ENCODE peak calls at places on chromosomes 11 and 22, in five cellular contexts. P is mesendoderm, U is IMR-90, F is trophoblast cell, E is H1. G is an unnamed sample.

GRCh38 chr11:86138958-86139357 is 70.1 kb upstream of the PICALM start:
- DNase-seq in U (no peak), E (no peak), F (no peak), P (no peak), G (no peak)

GRCh38 chr22:48442663-48443062 is 1385.0 kb downstream of the BRD1 start:
- DNase-seq in F (no peak), E (no peak), U (no peak), P (no peak), G (no peak)

GRCh38 chr11:69525516-69526452 is 44.3 kb downstream of the LINC01488 start:
- DNase-seq in U (no peak), P (no peak), E (no peak), F (no peak), G (no peak)

GRCh38 chr11:77407613-77408012 is 66.3 kb downstream of the PAK1 start:
- DNase-seq in U (peak; percentile 92), F (no peak), P (peak; percentile 37), E (no peak), G (no peak)

GRCh38 chr11:134513585-134514120 is 101.6 kb upstream of the B3GAT1 start:
- DNase-seq in E (no peak), P (no peak), U (no peak), F (no peak), G (no peak)

GRCh38 chr11:70680781-70681281 is 282.5 kb downstream of the CTTN start:
- DNase-seq in U (no peak), F (no peak), P (no peak), E (no peak), G (no peak)

GRCh38 chr11:74195828-74196227 is 24.7 kb downstream of the PPME1 start:
- DNase-seq in P (no peak), F (no peak), E (no peak), U (peak; percentile 26), G (no peak)

GRCh38 chr22:23305321-23305910 is 125.1 kb downstream of the BCR start:
- DNase-seq in P (no peak), F (no peak), E (no peak), U (peak; percentile 80), G (no peak)

GRCh38 chr11:115539844-115540243 is 35.6 kb upstream of the CADM1 start:
- DNase-seq in F (no peak), E (no peak), P (no peak), U (no peak), G (no peak)

GRCh38 chr11:40338739-40339138 is 1120.7 kb downstream of the LRRC4C start:
- DNase-seq in U (peak; percentile 80), E (no peak), F (no peak), P (peak; percentile 25), G (no peak)

GRCh38 chr11:13535819-13536218 is 40.0 kb upstream of the PTH start:
- DNase-seq in F (no peak), U (no peak), E (no peak), P (peak; percentile 80), G (no peak)

GRCh38 chr11:108511851-108512474 is 13.8 kb upstream of the POGLUT3 start:
- DNase-seq in P (no peak), U (peak; percentile 70), F (peak; percentile 81), E (no peak), G (no peak)

GRCh38 chr11:93849751-93850584 is 450 bp downstream of the VSTM5 start:
- DNase-seq in P (no peak), U (no peak), F (no peak), E (peak; percentile 58), G (peak; percentile 5)

GRCh38 chr11:125171974-125172373 is 7.4 kb downstream of the PKNOX2 start:
- DNase-seq in E (no peak), F (no peak), P (no peak), U (no peak), G (no peak)

GRCh38 chr11:75422248-75423231 is 10.5 kb downstream of the KLHL35 start:
- DNase-seq in F (no peak), U (peak; percentile 20), P (no peak), E (no peak), G (no peak)

GRCh38 chr22:23147632-23148387 is 2.5 kb downstream of the RAB36 start:
- DNase-seq in F (peak; percentile 67), U (peak; percentile 90), E (no peak), P (no peak), G (no peak)

GRCh38 chr22:37533995-37534394 is 14.8 kb upstream of the CARD10 start:
- DNase-seq in P (no peak), E (no peak), F (no peak), U (peak; percentile 88), G (no peak)

GRCh38 chr11:68796779-68797178 is 44.9 kb downstream of the CPT1A start:
- DNase-seq in P (no peak), E (no peak), F (no peak), U (no peak), G (no peak)

GRCh38 chr11:120272303-120272702 is 32.4 kb downstream of the POU2F3 start:
- DNase-seq in P (no peak), E (no peak), U (peak; percentile 69), F (no peak), G (no peak)

GRCh38 chr11:38503876-38504275 is 1905.8 kb upstream of the RAG2 start:
- DNase-seq in F (no peak), P (no peak), U (no peak), E (no peak), G (no peak)

GRCh38 chr11:7577883-7578242 is 64.1 kb downstream of the PPFIBP2 start:
- DNase-seq in E (no peak), F (peak; percentile 67), P (peak; percentile 87), U (peak; percentile 49), G (no peak)

GRCh38 chr22:22930571-22931556 is 43.2 kb downstream of the IGLL5 start:
- DNase-seq in F (no peak), U (no peak), P (no peak), E (no peak), G (no peak)

GRCh38 chr11:30346068-30346688 is 23.3 kb downstream of the ARL14EP start:
- DNase-seq in F (no peak), E (no peak), P (peak; percentile 63), U (peak; percentile 62), G (peak; percentile 58)

GRCh38 chr11:16788141-16789060 is 50.0 kb downstream of the C11orf58 start:
- DNase-seq in F (peak; percentile 74), P (peak; percentile 81), U (peak; percentile 71), E (peak; percentile 94), G (peak; percentile 74)

GRCh38 chr11:124285610-124286344 is 28.0 kb downstream of the OR8D1 start:
- DNase-seq in P (no peak), U (peak; percentile 75), F (peak; percentile 19), E (no peak), G (no peak)

GRCh38 chr11:122633219-122633829 is 22.2 kb upstream of the UBASH3B start:
- DNase-seq in P (peak; percentile 84), U (peak; percentile 69), F (peak; percentile 43), E (no peak), G (peak; percentile 29)

GRCh38 chr11:44963071-44963575 is 12.4 kb upstream of the TP53I11 start:
- DNase-seq in U (no peak), E (no peak), F (no peak), P (no peak), G (no peak)

GRCh38 chr11:60950933-60951610 is 904 bp downstream of the SLC15A3 start:
- DNase-seq in E (peak; percentile 71), P (peak; percentile 52), F (no peak), U (no peak), G (no peak)

GRCh38 chr11:18720086-18720810 is 5.7 kb downstream of the IGSF22 start:
- DNase-seq in U (peak; percentile 25), P (no peak), F (no peak), E (no peak), G (no peak)

GRCh38 chr11:19966927-19967326 is 193.3 kb downstream of the DBX1 start:
- DNase-seq in U (no peak), E (no peak), P (no peak), F (no peak), G (no peak)

GRCh38 chr11:103488021-103488420 is 378.8 kb downstream of the DYNC2H1 start:
- DNase-seq in E (no peak), F (no peak), U (no peak), P (no peak), G (no peak)

GRCh38 chr22:19604711-19605268 is 80.6 kb upstream of the CLDN5 start:
- DNase-seq in F (no peak), U (no peak), P (no peak), E (no peak), G (no peak)

GRCh38 chr22:19607198-19608113 is 83.2 kb upstream of the CLDN5 start:
- DNase-seq in P (no peak), F (no peak), E (peak; percentile 55), U (peak; percentile 8), G (no peak)

GRCh38 chr22:19605508-19606331 is 81.5 kb upstream of the CLDN5 start:
- DNase-seq in E (no peak), F (no peak), P (no peak), U (no peak), G (no peak)

GRCh38 chr22:19608114-19608494 is 83.9 kb upstream of the CLDN5 start:
- DNase-seq in P (no peak), F (no peak), U (no peak), E (no peak), G (no peak)

GRCh38 chr22:19606332-19607197 is 82.4 kb upstream of the CLDN5 start:
- DNase-seq in P (no peak), F (no peak), U (no peak), E (no peak), G (no peak)
- H3K9ac ChIP-seq in P (no peak overlapping the region), F (no peak overlapping the region), U (no peak overlapping the region), E (no peak overlapping the region), G (peak overlapping the region; percentile 6)

GRCh38 chr11:62444271-62444833 is 25.5 kb downstream of the SCGB1A1 start:
- DNase-seq in U (peak; percentile 75), F (no peak), E (no peak), P (peak; percentile 76), G (no peak)
- H2BK5ac ChIP-seq in U (peak overlapping the region; percentile 39), F (no peak overlapping the region), E (no peak overlapping the region), P (no peak overlapping the region), G (peak overlapping the region; percentile 67)

DNA sequence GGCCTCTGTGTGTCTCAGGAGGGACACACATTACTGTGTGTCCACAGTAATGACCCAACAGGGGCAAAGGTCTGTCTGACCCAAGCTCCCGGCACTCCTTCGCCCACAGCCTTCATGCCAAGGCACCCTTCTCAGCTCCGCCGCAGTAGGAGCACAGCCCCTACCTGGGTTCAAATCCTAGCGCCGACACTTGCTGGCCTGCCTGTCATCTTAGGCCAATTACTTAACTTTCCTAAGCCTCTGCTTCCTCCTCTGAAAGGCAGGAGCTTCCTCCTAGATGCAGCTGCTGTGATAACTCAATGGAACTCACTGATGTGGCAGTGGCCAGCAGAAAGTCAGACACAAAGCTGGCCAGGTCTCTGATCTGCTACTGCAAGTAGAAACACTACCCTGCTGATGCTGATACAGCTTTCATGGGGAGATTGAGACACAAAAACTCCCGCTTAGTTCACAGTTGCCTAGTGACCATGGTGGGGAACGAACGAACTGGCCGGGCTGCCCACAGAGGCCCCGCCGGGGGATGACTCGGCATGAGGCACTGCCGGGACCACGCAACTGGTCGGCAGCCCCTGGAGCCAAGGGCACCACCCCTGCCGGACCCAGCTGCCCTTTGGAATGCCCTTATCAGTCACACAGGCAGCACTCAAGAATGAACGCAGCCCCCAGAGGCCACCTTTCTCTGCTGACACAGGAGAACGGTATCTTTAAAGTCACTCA is 8.1 kb downstream of the EHD1 start:
- DNase-seq in P (peak; percentile 55), E (no peak), F (peak; percentile 99), U (peak; percentile 78), G (no peak)
- H3K4me3 ChIP-seq in P (no peak overlapping the region), E (no peak overlapping the region), F (no peak overlapping the region), U (no peak overlapping the region), G (no peak overlapping the region)

DNA sequence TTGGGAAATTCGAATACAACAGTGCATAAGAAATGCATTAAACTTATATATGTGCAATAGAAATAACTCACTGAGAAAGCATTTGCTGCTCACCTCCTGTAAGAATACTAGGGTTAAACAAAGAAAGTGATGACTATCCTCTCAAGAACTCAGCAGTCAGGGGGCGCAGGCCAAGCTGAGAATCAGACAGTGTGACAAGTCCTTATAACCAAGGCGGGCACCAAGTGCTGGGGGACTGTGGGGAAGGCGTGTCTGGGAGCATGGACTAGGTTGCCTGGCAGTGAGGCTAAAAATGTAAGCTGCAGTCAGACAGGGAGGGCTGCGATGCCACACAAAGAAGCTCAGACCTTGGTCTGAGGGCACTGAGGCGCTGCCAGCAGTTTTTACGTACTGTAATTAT is 73.6 kb downstream of the FLI1 start:
- DNase-seq in F (no peak), U (peak; percentile 60), P (no peak), E (no peak), G (no peak)
- H3K9ac ChIP-seq in F (no peak overlapping the region), U (no peak overlapping the region), P (no peak overlapping the region), E (no peak overlapping the region), G (no peak overlapping the region)